ENCODE peak calls at places on chromosomes 5 and 9, in four cellular contexts. R is ELF-1; O is stimulated activated CD4-positive, alpha-beta T cell treated with anti-CD3 and anti-CD28 coated beads, Interleukin-2, amount 100 ng/mL, for 48 hours; X is endothelial cell. S is an unnamed sample.

GRCh38 chr5:45694255-45694834 is 1.8 kb downstream of the HCN1 start:
- DNase-seq in R (no peak), O (no peak), X (peak), S (no peak)

GRCh38 chr5:138762110-138762509 is 8.9 kb downstream of the CTNNA1 start:
- DNase-seq in R (no peak), O (no peak), X (no peak), S (no peak)

GRCh38 chr5:103573411-103573810 is 10.8 kb upstream of the NUDT12 start:
- DNase-seq in R (peak), O (no peak), X (no peak), S (peak)

GRCh38 chr9:27625751-27626628 is 52.7 kb upstream of the C9orf72 start:
- DNase-seq in R (no peak), O (no peak), X (no peak), S (no peak)

GRCh38 chr9:88746744-88747398 is 211.9 kb downstream of the NXNL2 start:
- DNase-seq in R (peak), O (no peak), X (peak), S (peak)

GRCh38 chr9:6348766-6349165 is 20.6 kb downstream of the TPD52L3 start:
- DNase-seq in R (no peak), O (no peak), X (no peak), S (no peak)

GRCh38 chr5:60961685-60962084 is 16.7 kb downstream of the NDUFAF2 start:
- DNase-seq in R (no peak), O (no peak), X (no peak), S (no peak)

GRCh38 chr9:137762414-137763061 is 115.0 kb upstream of the CACNA1B start:
- DNase-seq in R (no peak), O (no peak), X (no peak), S (no peak)

GRCh38 chr9:38417003-38417965 is 7.0 kb downstream of the IGFBPL1 start:
- DNase-seq in R (peak), O (peak), X (peak), S (peak)

GRCh38 chr5:17388717-17389116 is 109.3 kb upstream of the TAF11L2 start:
- DNase-seq in R (no peak), O (no peak), X (no peak), S (no peak)

GRCh38 chr5:73654861-73655318 is 28.9 kb downstream of the ARHGEF28 start:
- DNase-seq in R (no peak), O (no peak), X (no peak), S (no peak)

GRCh38 chr5:32538031-32538547 is 47.3 kb upstream of the SUB1 start:
- DNase-seq in R (no peak), O (peak), X (no peak), S (no peak)

GRCh38 chr9:129225815-129226214 is 47.8 kb upstream of the IER5L start:
- DNase-seq in R (peak), O (no peak), X (peak), S (peak)

GRCh38 chr5:122219767-122220166 is 90.4 kb downstream of the ZNF474 start:
- DNase-seq in R (no peak), O (no peak), X (no peak), S (no peak)

GRCh38 chr9:90641868-90642558 is 611 bp downstream of the DIRAS2 start:
- DNase-seq in R (peak), O (no peak), X (no peak), S (no peak)

GRCh38 chr5:174045470-174046025 is at the start of gene NSG2:
- DNase-seq in R (peak), O (peak), X (peak), S (peak)

GRCh38 chr5:36217992-36218391 is 23.7 kb downstream of the NADK2 start:
- DNase-seq in R (no peak), O (no peak), X (no peak), S (no peak)

S was measured in H9.